ENCODE peak calls at places on chromosomes 13 and 19, in seven cellular contexts. One of them, this sample, is unnamed.
A peak's percentile ranks its signal among the peaks of the same experiment; 100 is the strongest.

GRCh38 chr19:4660181-4660791 is 9.9 kb downstream of the MYDGF start:
- DNase-seq in GM12878: no peak
- DNase-seq in K562: peak; percentile 72
- DNase-seq in SK-N-SH: no peak
- DNase-seq in HepG2: peak; percentile 42
- DNase-seq in HCT116: no peak
- DNase-seq in H1: no peak
- DNase-seq in this sample: peak; percentile 60

GRCh38 chr19:56170261-56170660 is 5.5 kb upstream of the GALP start:
- DNase-seq in SK-N-SH: no peak
- DNase-seq in H1: no peak
- DNase-seq in GM12878: no peak
- DNase-seq in HepG2: peak; percentile 86
- DNase-seq in HCT116: no peak
- DNase-seq in K562: peak; percentile 36
- DNase-seq in this sample: no peak

GRCh38 chr13:40986328-40986856 is 32.7 kb downstream of the ELF1 start:
- DNase-seq in GM12878: no peak
- DNase-seq in HepG2: peak; percentile 73
- DNase-seq in SK-N-SH: no peak
- DNase-seq in K562: no peak
- DNase-seq in HCT116: no peak
- DNase-seq in H1: no peak
- DNase-seq in this sample: no peak

GRCh38 chr13:34437873-34438272 is 504.2 kb upstream of the NBEA start:
- DNase-seq in K562: no peak
- DNase-seq in SK-N-SH: no peak
- DNase-seq in H1: no peak
- DNase-seq in HCT116: no peak
- DNase-seq in GM12878: no peak
- DNase-seq in HepG2: no peak
- DNase-seq in this sample: no peak

GRCh38 chr13:93789058-93789457 is 562.5 kb downstream of the GPC6 start:
- DNase-seq in K562: no peak
- DNase-seq in HepG2: no peak
- DNase-seq in SK-N-SH: no peak
- DNase-seq in HCT116: no peak
- DNase-seq in GM12878: no peak
- DNase-seq in H1: no peak
- DNase-seq in this sample: no peak

GRCh38 chr19:51948979-51949378 is 21.7 kb downstream of the ZNF613 start:
- DNase-seq in K562: peak; percentile 12
- DNase-seq in GM12878: no peak
- DNase-seq in HCT116: no peak
- DNase-seq in HepG2: no peak
- DNase-seq in SK-N-SH: peak; percentile 70
- DNase-seq in H1: no peak
- DNase-seq in this sample: no peak

GRCh38 chr13:74751739-74752138 is 617.5 kb upstream of the KLF12 start:
- DNase-seq in SK-N-SH: peak; percentile 9
- DNase-seq in K562: no peak
- DNase-seq in HepG2: no peak
- DNase-seq in GM12878: no peak
- DNase-seq in HCT116: no peak
- DNase-seq in H1: no peak
- DNase-seq in this sample: no peak

GRCh38 chr19:13103961-13104847 is 1.5 kb upstream of the LYL1 start:
- DNase-seq in HepG2: no peak
- DNase-seq in H1: no peak
- DNase-seq in SK-N-SH: peak; percentile 81
- DNase-seq in HCT116: no peak
- DNase-seq in K562: peak; percentile 81
- DNase-seq in GM12878: no peak
- DNase-seq in this sample: no peak

GRCh38 chr19:1767464-1767933 is 14.2 kb downstream of the ONECUT3 start:
- DNase-seq in HCT116: no peak
- DNase-seq in GM12878: no peak
- DNase-seq in K562: peak; percentile 94
- DNase-seq in SK-N-SH: peak; percentile 96
- DNase-seq in HepG2: no peak
- DNase-seq in H1: no peak
- DNase-seq in this sample: peak; percentile 87

GRCh38 chr19:28843771-28844492 is 369.0 kb downstream of the UQCRFS1 start:
- DNase-seq in SK-N-SH: no peak
- DNase-seq in HCT116: no peak
- DNase-seq in GM12878: no peak
- DNase-seq in K562: no peak
- DNase-seq in H1: no peak
- DNase-seq in HepG2: no peak
- DNase-seq in this sample: no peak

GRCh38 chr13:35987572-35988513 is 143.3 kb downstream of the DCLK1 start:
- DNase-seq in K562: no peak
- DNase-seq in H1: no peak
- DNase-seq in HCT116: no peak
- DNase-seq in HepG2: no peak
- DNase-seq in GM12878: no peak
- DNase-seq in SK-N-SH: no peak
- DNase-seq in this sample: no peak
- TF ChIP-seq JUND in K562: no peak
- TF ChIP-seq JUND in H1: no peak
- TF ChIP-seq JUND in HCT116: no peak
- TF ChIP-seq JUND in HepG2: no peak
- TF ChIP-seq JUND in GM12878: no peak
- TF ChIP-seq JUND in SK-N-SH: no peak
- TF ChIP-seq JUND in this sample: no peak

GRCh38 chr13:100721885-100722512 is 47.4 kb upstream of the TMTC4 start:
- DNase-seq in K562: peak; percentile 40
- DNase-seq in HCT116: peak; percentile 37
- DNase-seq in HepG2: peak; percentile 50
- DNase-seq in GM12878: no peak
- DNase-seq in SK-N-SH: peak; percentile 63
- DNase-seq in H1: no peak
- DNase-seq in this sample: peak; percentile 65
- TF ChIP-seq JUND in K562: no peak
- TF ChIP-seq JUND in HCT116: no peak
- TF ChIP-seq JUND in HepG2: no peak
- TF ChIP-seq JUND in GM12878: no peak
- TF ChIP-seq JUND in SK-N-SH: no peak
- TF ChIP-seq JUND in H1: no peak
- TF ChIP-seq JUND in this sample: no peak

GRCh38 chr19:6495947-6496346 is 6.2 kb downstream of the TUBB4A start:
- DNase-seq in GM12878: no peak
- DNase-seq in K562: no peak
- DNase-seq in SK-N-SH: no peak
- DNase-seq in HCT116: no peak
- DNase-seq in H1: no peak
- DNase-seq in HepG2: no peak
- DNase-seq in this sample: no peak
- TF ChIP-seq JUND in GM12878: no peak
- TF ChIP-seq JUND in K562: no peak
- TF ChIP-seq JUND in SK-N-SH: no peak
- TF ChIP-seq JUND in HCT116: no peak
- TF ChIP-seq JUND in H1: no peak
- TF ChIP-seq JUND in HepG2: no peak
- TF ChIP-seq JUND in this sample: no peak

GRCh38 chr13:111666377-111666776 is 345.9 kb downstream of the TEX29 start:
- DNase-seq in HCT116: no peak
- DNase-seq in H1: no peak
- DNase-seq in SK-N-SH: no peak
- DNase-seq in K562: no peak
- DNase-seq in GM12878: peak; percentile 0
- DNase-seq in HepG2: no peak
- DNase-seq in this sample: no peak
- TF ChIP-seq JUND in HCT116: no peak
- TF ChIP-seq JUND in H1: no peak
- TF ChIP-seq JUND in SK-N-SH: no peak
- TF ChIP-seq JUND in K562: no peak
- TF ChIP-seq JUND in GM12878: no peak
- TF ChIP-seq JUND in HepG2: no peak
- TF ChIP-seq JUND in this sample: no peak

GRCh38 chr13:46103037-46103436 is 1.8 kb downstream of the CPB2 start:
- DNase-seq in SK-N-SH: no peak
- DNase-seq in HCT116: no peak
- DNase-seq in H1: no peak
- DNase-seq in GM12878: no peak
- DNase-seq in K562: no peak
- DNase-seq in HepG2: no peak
- DNase-seq in this sample: no peak
- TF ChIP-seq JUND in SK-N-SH: no peak
- TF ChIP-seq JUND in HCT116: no peak
- TF ChIP-seq JUND in H1: no peak
- TF ChIP-seq JUND in GM12878: no peak
- TF ChIP-seq JUND in K562: no peak
- TF ChIP-seq JUND in HepG2: no peak
- TF ChIP-seq JUND in this sample: no peak

GRCh38 chr13:29954082-29955043 is 103.9 kb upstream of the UBL3 start:
- DNase-seq in SK-N-SH: no peak
- DNase-seq in K562: no peak
- DNase-seq in GM12878: no peak
- DNase-seq in HCT116: no peak
- DNase-seq in HepG2: no peak
- DNase-seq in H1: no peak
- DNase-seq in this sample: no peak

GRCh38 chr13:29952245-29952644 is 101.8 kb upstream of the UBL3 start:
- DNase-seq in GM12878: no peak
- DNase-seq in SK-N-SH: no peak
- DNase-seq in H1: no peak
- DNase-seq in K562: no peak
- DNase-seq in HCT116: no peak
- DNase-seq in HepG2: no peak
- DNase-seq in this sample: no peak

GRCh38 chr13:29956771-29957170 is 106.4 kb upstream of the UBL3 start:
- DNase-seq in K562: no peak
- DNase-seq in HCT116: no peak
- DNase-seq in HepG2: no peak
- DNase-seq in SK-N-SH: peak; percentile 43
- DNase-seq in GM12878: no peak
- DNase-seq in H1: no peak
- DNase-seq in this sample: no peak

GRCh38 chr13:29953542-29953941 is 103.1 kb upstream of the UBL3 start:
- DNase-seq in SK-N-SH: no peak
- DNase-seq in GM12878: no peak
- DNase-seq in K562: no peak
- DNase-seq in H1: no peak
- DNase-seq in HepG2: no peak
- DNase-seq in HCT116: no peak
- DNase-seq in this sample: no peak

GRCh38 chr13:29955137-29955650 is 104.8 kb upstream of the UBL3 start:
- DNase-seq in H1: no peak
- DNase-seq in GM12878: no peak
- DNase-seq in K562: no peak
- DNase-seq in SK-N-SH: no peak
- DNase-seq in HCT116: no peak
- DNase-seq in HepG2: no peak
- DNase-seq in this sample: no peak
- TF ChIP-seq JUND in H1: no peak
- TF ChIP-seq JUND in GM12878: no peak
- TF ChIP-seq JUND in K562: no peak
- TF ChIP-seq JUND in SK-N-SH: no peak
- TF ChIP-seq JUND in HCT116: no peak
- TF ChIP-seq JUND in HepG2: no peak
- TF ChIP-seq JUND in this sample: no peak

GRCh38 chr19:18912933-18913332 is 6.3 kb downstream of the COPE start:
- DNase-seq in H1: no peak
- DNase-seq in K562: no peak
- DNase-seq in SK-N-SH: no peak
- DNase-seq in HepG2: no peak
- DNase-seq in HCT116: no peak
- DNase-seq in GM12878: no peak
- DNase-seq in this sample: no peak

GRCh38 chr19:18913466-18913865 is 5.7 kb downstream of the COPE start:
- DNase-seq in SK-N-SH: no peak
- DNase-seq in GM12878: no peak
- DNase-seq in K562: no peak
- DNase-seq in HCT116: no peak
- DNase-seq in H1: no peak
- DNase-seq in HepG2: no peak
- DNase-seq in this sample: no peak

GRCh38 chr19:18919086-18919894 is at the start of the genes COPE and DDX49:
- DNase-seq in SK-N-SH: peak; percentile 98
- DNase-seq in HCT116: peak; percentile 99
- DNase-seq in GM12878: peak; percentile 100
- DNase-seq in HepG2: peak; percentile 100
- DNase-seq in K562: peak; percentile 100
- DNase-seq in H1: peak; percentile 97
- DNase-seq in this sample: peak; percentile 98

GRCh38 chr19:18919895-18920204 is 335 bp downstream of the DDX49 start:
- DNase-seq in SK-N-SH: no peak
- DNase-seq in K562: no peak
- DNase-seq in HepG2: no peak
- DNase-seq in H1: no peak
- DNase-seq in HCT116: no peak
- DNase-seq in GM12878: no peak
- DNase-seq in this sample: no peak

DNA sequence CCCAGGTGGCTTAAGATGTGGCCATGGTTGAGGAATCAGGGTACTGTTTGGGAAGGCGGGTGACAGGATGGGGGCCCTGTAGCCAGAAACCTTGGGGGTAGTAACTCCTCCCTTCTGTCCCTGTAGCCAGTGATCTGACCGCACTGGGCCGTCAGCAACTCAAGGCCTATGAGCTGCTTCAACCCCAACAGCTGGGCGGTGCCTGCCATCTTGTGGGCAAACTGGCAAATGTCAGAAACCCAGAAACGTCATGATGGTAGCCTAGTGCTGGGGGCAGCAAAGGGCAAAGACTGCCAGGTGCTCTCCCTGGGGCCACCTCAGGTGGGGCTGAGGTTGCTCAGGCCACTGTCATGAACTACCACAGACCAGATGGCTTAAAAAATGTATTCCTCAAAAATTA is 3.5 kb downstream of the COPE start:
- DNase-seq in K562: no peak
- DNase-seq in HCT116: peak; percentile 50
- DNase-seq in H1: no peak
- DNase-seq in HepG2: peak; percentile 54
- DNase-seq in SK-N-SH: peak; percentile 80
- DNase-seq in GM12878: no peak
- DNase-seq in this sample: peak; percentile 68
- TF ChIP-seq JUND in K562: no peak
- TF ChIP-seq JUND in HCT116: no peak
- TF ChIP-seq JUND in H1: no peak
- TF ChIP-seq JUND in HepG2: no peak
- TF ChIP-seq JUND in SK-N-SH: no peak
- TF ChIP-seq JUND in GM12878: no peak
- TF ChIP-seq JUND in this sample: no peak

DNA sequence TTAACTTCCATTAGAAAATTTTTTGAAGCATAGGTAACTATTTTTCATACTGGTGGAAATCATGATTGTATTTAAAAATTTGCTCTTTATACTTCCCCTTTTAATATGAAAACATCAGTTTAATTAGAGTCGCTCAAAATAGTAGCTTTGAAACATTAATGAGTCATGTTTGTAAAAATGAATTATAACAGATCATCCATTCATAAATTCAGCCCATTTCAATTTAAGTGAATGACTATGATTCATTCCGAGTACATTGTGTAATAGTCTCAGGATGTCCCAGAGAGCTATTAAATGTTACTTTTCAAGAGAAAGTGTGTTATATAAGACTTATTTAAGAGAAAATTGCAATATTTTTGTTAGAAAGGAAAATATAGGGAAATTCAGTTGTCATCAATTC is 111.0 kb downstream of the FNDC3A start:
- DNase-seq in SK-N-SH: no peak
- DNase-seq in HepG2: no peak
- DNase-seq in GM12878: no peak
- DNase-seq in HCT116: peak; percentile 6
- DNase-seq in H1: no peak
- DNase-seq in K562: no peak
- DNase-seq in this sample: no peak
- TF ChIP-seq JUND in SK-N-SH: peak; percentile 78
- TF ChIP-seq JUND in HepG2: no peak
- TF ChIP-seq JUND in GM12878: no peak
- TF ChIP-seq JUND in HCT116: peak; percentile 40
- TF ChIP-seq JUND in H1: no peak
- TF ChIP-seq JUND in K562: no peak
- TF ChIP-seq JUND in this sample: no peak